ENCODE peak calls at places on chromosomes 7 and 10, in eight cellular contexts. D, O, E, U, F, G, I and B are unnamed samples.

GRCh38 chr10:96833220-96834001 is 1.3 kb downstream of the LCOR start:
- DNase-seq in D (no peak), O (peak), E (peak), U (no peak), F (no peak), G (no peak), I (no peak), B (peak)

GRCh38 chr7:122166708-122167107 is 22.7 kb upstream of the AASS start:
- DNase-seq in D (no peak), O (no peak), E (no peak), U (peak), F (no peak), G (no peak), I (no peak), B (no peak)

GRCh38 chr7:73905360-73905759 is 44.4 kb downstream of the TMEM270 start:
- DNase-seq in D (no peak), O (no peak), E (no peak), U (no peak), F (no peak), G (no peak), I (no peak), B (no peak)

GRCh38 chr7:122312789-122313188 is 8.2 kb upstream of the FEZF1 start:
- DNase-seq in D (no peak), O (no peak), E (no peak), U (no peak), F (no peak), G (no peak), I (no peak), B (no peak)

GRCh38 chr10:99682752-99683151 is 23.4 kb downstream of the ENTPD7 start:
- DNase-seq in D (no peak), O (peak), E (no peak), U (no peak), F (no peak), G (no peak), I (no peak), B (peak)

GRCh38 chr7:2936301-2936700 is 92.2 kb upstream of the GNA12 start:
- DNase-seq in D (no peak), O (no peak), E (no peak), U (no peak), F (no peak), G (no peak), I (no peak), B (no peak)

GRCh38 chr7:16991551-16991950 is 109.8 kb upstream of the AGR3 start:
- DNase-seq in D (no peak), O (no peak), E (no peak), U (no peak), F (no peak), G (no peak), I (no peak), B (peak)

GRCh38 chr7:154827007-154827406 is 175.9 kb downstream of the PAXIP1 start:
- DNase-seq in D (no peak), O (no peak), E (no peak), U (no peak), F (no peak), G (no peak), I (no peak), B (no peak)

GRCh38 chr7:91126762-91127161 is 137.5 kb upstream of the FZD1 start:
- DNase-seq in D (no peak), O (no peak), E (no peak), U (no peak), F (no peak), G (no peak), I (peak), B (no peak)

GRCh38 chr7:149220534-149220933 is 18.9 kb upstream of the ZNF212 start:
- DNase-seq in D (no peak), O (no peak), E (no peak), U (peak), F (no peak), G (peak), I (no peak), B (no peak)

GRCh38 chr7:31096198-31096881 is 44.2 kb downstream of the ADCYAP1R1 start:
- DNase-seq in D (no peak), O (no peak), E (no peak), U (no peak), F (no peak), G (no peak), I (no peak), B (no peak)

GRCh38 chr7:70615066-70615465 is 516.9 kb upstream of the GALNT17 start:
- DNase-seq in D (no peak), O (no peak), E (no peak), U (no peak), F (no peak), G (no peak), I (no peak), B (no peak)

GRCh38 chr10:69890065-69890831 is 88.5 kb downstream of the COL13A1 start:
- DNase-seq in D (no peak), O (no peak), E (no peak), U (no peak), F (no peak), G (no peak), I (no peak), B (peak)

GRCh38 chr10:16626697-16627096 is 105.0 kb upstream of the C1QL3 start:
- DNase-seq in D (no peak), O (no peak), E (no peak), U (no peak), F (no peak), G (no peak), I (no peak), B (peak)

GRCh38 chr7:81514546-81514945 is 255.3 kb downstream of the HGF start:
- DNase-seq in D (no peak), O (no peak), E (no peak), U (no peak), F (no peak), G (no peak), I (no peak), B (no peak)

GRCh38 chr7:123131556-123132345 is 68.0 kb downstream of the SLC13A1 start:
- DNase-seq in D (no peak), O (no peak), E (no peak), U (no peak), F (no peak), G (no peak), I (no peak), B (peak)